ENCODE peak calls at places on chromosomes 13 and 19, in eight cellular contexts. One of them, this sample, is unnamed.
A peak's percentile ranks its signal among the peaks of the same experiment; 100 is the strongest.

GRCh38 chr19:39704181-39705044 is at the start of gene LGALS14:
- DNase-seq in HepG2: no peak
- DNase-seq in HCT116: no peak
- DNase-seq in GM23338: no peak
- DNase-seq in A549: no peak
- DNase-seq in K562: no peak
- DNase-seq in HL-60: no peak
- DNase-seq in SK-N-SH: no peak
- DNase-seq in this sample: no peak

GRCh38 chr13:102311433-102311796 is 90.4 kb downstream of the FGF14 start:
- DNase-seq in HepG2: no peak
- DNase-seq in HCT116: no peak
- DNase-seq in GM23338: no peak
- DNase-seq in A549: no peak
- DNase-seq in K562: no peak
- DNase-seq in HL-60: no peak
- DNase-seq in SK-N-SH: no peak
- DNase-seq in this sample: no peak

GRCh38 chr19:6754653-6755463 is 12.4 kb downstream of the SH2D3A start:
- DNase-seq in HepG2: no peak
- DNase-seq in HCT116: no peak
- DNase-seq in GM23338: no peak
- DNase-seq in A549: no peak
- DNase-seq in K562: no peak
- DNase-seq in HL-60: no peak
- DNase-seq in SK-N-SH: no peak
- DNase-seq in this sample: no peak

GRCh38 chr19:45730389-45731288 is at the start of gene FBXO46:
- DNase-seq in HepG2: peak; percentile 96
- DNase-seq in HCT116: peak; percentile 96
- DNase-seq in GM23338: peak; percentile 99
- DNase-seq in A549: peak; percentile 99
- DNase-seq in K562: peak; percentile 95
- DNase-seq in HL-60: peak; percentile 97
- DNase-seq in SK-N-SH: peak; percentile 97
- DNase-seq in this sample: peak; percentile 80

GRCh38 chr19:29467824-29468401 is 57.9 kb upstream of the VSTM2B start:
- DNase-seq in HepG2: peak; percentile 50
- DNase-seq in HCT116: peak; percentile 41
- DNase-seq in GM23338: peak; percentile 69
- DNase-seq in A549: peak; percentile 77
- DNase-seq in K562: no peak
- DNase-seq in HL-60: no peak
- DNase-seq in SK-N-SH: peak; percentile 37
- DNase-seq in this sample: no peak

GRCh38 chr13:27592865-27593264 is 27.5 kb downstream of the LNX2 start:
- DNase-seq in HepG2: no peak
- DNase-seq in HCT116: no peak
- DNase-seq in GM23338: no peak
- DNase-seq in A549: no peak
- DNase-seq in K562: no peak
- DNase-seq in HL-60: no peak
- DNase-seq in SK-N-SH: no peak
- DNase-seq in this sample: no peak

GRCh38 chr13:59459972-59460371 is 703.8 kb downstream of the DIAPH3 start:
- DNase-seq in HepG2: no peak
- DNase-seq in HCT116: no peak
- DNase-seq in GM23338: no peak
- DNase-seq in A549: no peak
- DNase-seq in K562: no peak
- DNase-seq in HL-60: no peak
- DNase-seq in SK-N-SH: no peak
- DNase-seq in this sample: no peak

GRCh38 chr19:57807541-57807940 is 7.2 kb downstream of the ZNF552 start:
- DNase-seq in HepG2: no peak
- DNase-seq in HCT116: no peak
- DNase-seq in GM23338: no peak
- DNase-seq in A549: no peak
- DNase-seq in K562: no peak
- DNase-seq in HL-60: no peak
- DNase-seq in SK-N-SH: no peak
- DNase-seq in this sample: no peak

GRCh38 chr19:30719189-30719990 is 347.2 kb downstream of the ZNF536 start:
- DNase-seq in HepG2: no peak
- DNase-seq in HCT116: no peak
- DNase-seq in GM23338: peak; percentile 68
- DNase-seq in A549: peak; percentile 33
- DNase-seq in K562: no peak
- DNase-seq in HL-60: no peak
- DNase-seq in SK-N-SH: peak; percentile 90
- DNase-seq in this sample: no peak

GRCh38 chr19:16444273-16444597 is 27.5 kb downstream of the EPS15L1 start:
- DNase-seq in HepG2: no peak
- DNase-seq in HCT116: no peak
- DNase-seq in GM23338: no peak
- DNase-seq in A549: no peak
- DNase-seq in K562: no peak
- DNase-seq in HL-60: no peak
- DNase-seq in SK-N-SH: no peak
- DNase-seq in this sample: no peak

GRCh38 chr13:60453490-60453889 is 56.5 kb downstream of the TDRD3 start:
- DNase-seq in HepG2: no peak
- DNase-seq in HCT116: no peak
- DNase-seq in GM23338: peak; percentile 50
- DNase-seq in A549: no peak
- DNase-seq in K562: no peak
- DNase-seq in HL-60: no peak
- DNase-seq in SK-N-SH: no peak
- DNase-seq in this sample: no peak

GRCh38 chr13:31264146-31264545 is 64.4 kb downstream of the B3GLCT start:
- DNase-seq in HepG2: no peak
- DNase-seq in HCT116: no peak
- DNase-seq in GM23338: no peak
- DNase-seq in A549: no peak
- DNase-seq in K562: no peak
- DNase-seq in HL-60: no peak
- DNase-seq in SK-N-SH: no peak
- DNase-seq in this sample: no peak

GRCh38 chr13:73230714-73231113 is 171.9 kb downstream of the KLF5 start:
- DNase-seq in HepG2: no peak
- DNase-seq in HCT116: no peak
- DNase-seq in GM23338: no peak
- DNase-seq in A549: no peak
- DNase-seq in K562: no peak
- DNase-seq in HL-60: no peak
- DNase-seq in SK-N-SH: no peak
- DNase-seq in this sample: no peak

GRCh38 chr19:56837492-56837891 is 3.0 kb downstream of the PEG3 start:
- DNase-seq in HepG2: peak; percentile 28
- DNase-seq in HCT116: no peak
- DNase-seq in GM23338: no peak
- DNase-seq in A549: no peak
- DNase-seq in K562: no peak
- DNase-seq in HL-60: peak; percentile 65
- DNase-seq in SK-N-SH: peak; percentile 68
- DNase-seq in this sample: no peak

GRCh38 chr19:27746691-27747380 is 1466.1 kb downstream of the UQCRFS1 start:
- DNase-seq in HepG2: no peak
- DNase-seq in HCT116: no peak
- DNase-seq in GM23338: peak; percentile 77
- DNase-seq in A549: peak; percentile 33
- DNase-seq in K562: peak; percentile 8
- DNase-seq in HL-60: no peak
- DNase-seq in SK-N-SH: peak; percentile 7
- DNase-seq in this sample: no peak

GRCh38 chr19:16899566-16900075 is 10.8 kb downstream of the F2RL3 start:
- DNase-seq in HepG2: peak; percentile 22
- DNase-seq in HCT116: peak; percentile 35
- DNase-seq in GM23338: peak; percentile 73
- DNase-seq in A549: peak; percentile 58
- DNase-seq in K562: peak; percentile 65
- DNase-seq in HL-60: peak; percentile 27
- DNase-seq in SK-N-SH: peak; percentile 53
- DNase-seq in this sample: peak; percentile 18

DNA sequence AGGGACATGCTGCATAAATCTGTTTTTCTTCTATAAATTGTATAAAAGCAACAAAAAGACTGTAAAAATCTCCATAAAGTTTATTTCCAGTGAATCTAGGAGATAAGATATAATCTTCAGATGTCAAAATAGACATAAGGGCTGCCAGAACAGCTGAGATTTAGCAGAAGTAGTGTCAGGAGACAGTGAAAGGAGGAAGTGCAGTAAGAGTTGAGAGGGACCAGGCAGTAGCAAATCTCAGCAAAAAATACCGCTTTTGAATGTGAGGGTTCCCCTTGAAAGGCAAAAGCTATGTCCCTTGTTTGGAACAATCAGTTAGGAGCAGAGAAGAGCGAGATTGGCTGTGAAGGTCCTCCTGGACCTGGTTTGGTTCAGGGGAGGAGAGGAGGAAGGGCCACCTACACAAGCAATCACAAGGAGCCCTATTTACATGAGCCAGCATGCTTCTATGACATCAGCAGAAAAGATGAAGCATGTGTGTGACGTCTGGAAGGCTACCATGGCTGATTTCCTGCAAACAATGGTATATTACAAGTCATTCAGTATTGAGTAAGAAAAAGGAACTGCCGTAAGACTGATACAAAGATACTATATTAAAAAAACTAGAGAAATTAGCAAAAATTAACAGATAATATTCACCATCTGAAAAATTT is 98.9 kb upstream of the SIAH3 start:
- DNase-seq in HepG2: no peak
- DNase-seq in HCT116: no peak
- DNase-seq in GM23338: no peak
- DNase-seq in A549: no peak
- DNase-seq in K562: no peak
- DNase-seq in HL-60: peak; percentile 6
- DNase-seq in SK-N-SH: no peak
- DNase-seq in this sample: no peak
- TF ChIP-seq REST in HepG2: no peak
- TF ChIP-seq REST in HCT116: no peak
- TF ChIP-seq REST in GM23338: no peak
- TF ChIP-seq REST in A549: no peak
- TF ChIP-seq REST in K562: no peak
- TF ChIP-seq REST in HL-60: no peak
- TF ChIP-seq REST in SK-N-SH: no peak
- TF ChIP-seq REST in this sample: no peak

GRCh38 chr19:50402544-50403301 is 16.0 kb upstream of the SPIB start:
- DNase-seq in HepG2: no peak
- DNase-seq in HCT116: no peak
- DNase-seq in GM23338: no peak
- DNase-seq in A549: no peak
- DNase-seq in K562: no peak
- DNase-seq in HL-60: no peak
- DNase-seq in SK-N-SH: peak; percentile 32
- DNase-seq in this sample: no peak
- TF ChIP-seq REST in HepG2: no peak
- TF ChIP-seq REST in HCT116: no peak
- TF ChIP-seq REST in GM23338: no peak
- TF ChIP-seq REST in A549: no peak
- TF ChIP-seq REST in K562: no peak
- TF ChIP-seq REST in HL-60: no peak
- TF ChIP-seq REST in SK-N-SH: no peak
- TF ChIP-seq REST in this sample: no peak

GRCh38 chr19:43435775-43436174 is 21.1 kb downstream of the TEX101 start:
- DNase-seq in HepG2: no peak
- DNase-seq in HCT116: no peak
- DNase-seq in GM23338: no peak
- DNase-seq in A549: no peak
- DNase-seq in K562: no peak
- DNase-seq in HL-60: no peak
- DNase-seq in SK-N-SH: no peak
- DNase-seq in this sample: no peak

GRCh38 chr19:43439183-43440063 is 24.7 kb downstream of the TEX101 start:
- DNase-seq in HepG2: peak; percentile 18
- DNase-seq in HCT116: peak; percentile 38
- DNase-seq in GM23338: no peak
- DNase-seq in A549: peak; percentile 91
- DNase-seq in K562: no peak
- DNase-seq in HL-60: no peak
- DNase-seq in SK-N-SH: no peak
- DNase-seq in this sample: no peak

GRCh38 chr19:43441736-43442135 is 23.7 kb downstream of the LYPD3 start:
- DNase-seq in HepG2: no peak
- DNase-seq in HCT116: no peak
- DNase-seq in GM23338: no peak
- DNase-seq in A549: no peak
- DNase-seq in K562: no peak
- DNase-seq in HL-60: no peak
- DNase-seq in SK-N-SH: no peak
- DNase-seq in this sample: no peak

GRCh38 chr19:43437712-43438111 is 23.0 kb downstream of the TEX101 start:
- DNase-seq in HepG2: no peak
- DNase-seq in HCT116: no peak
- DNase-seq in GM23338: no peak
- DNase-seq in A549: no peak
- DNase-seq in K562: no peak
- DNase-seq in HL-60: no peak
- DNase-seq in SK-N-SH: no peak
- DNase-seq in this sample: no peak

DNA sequence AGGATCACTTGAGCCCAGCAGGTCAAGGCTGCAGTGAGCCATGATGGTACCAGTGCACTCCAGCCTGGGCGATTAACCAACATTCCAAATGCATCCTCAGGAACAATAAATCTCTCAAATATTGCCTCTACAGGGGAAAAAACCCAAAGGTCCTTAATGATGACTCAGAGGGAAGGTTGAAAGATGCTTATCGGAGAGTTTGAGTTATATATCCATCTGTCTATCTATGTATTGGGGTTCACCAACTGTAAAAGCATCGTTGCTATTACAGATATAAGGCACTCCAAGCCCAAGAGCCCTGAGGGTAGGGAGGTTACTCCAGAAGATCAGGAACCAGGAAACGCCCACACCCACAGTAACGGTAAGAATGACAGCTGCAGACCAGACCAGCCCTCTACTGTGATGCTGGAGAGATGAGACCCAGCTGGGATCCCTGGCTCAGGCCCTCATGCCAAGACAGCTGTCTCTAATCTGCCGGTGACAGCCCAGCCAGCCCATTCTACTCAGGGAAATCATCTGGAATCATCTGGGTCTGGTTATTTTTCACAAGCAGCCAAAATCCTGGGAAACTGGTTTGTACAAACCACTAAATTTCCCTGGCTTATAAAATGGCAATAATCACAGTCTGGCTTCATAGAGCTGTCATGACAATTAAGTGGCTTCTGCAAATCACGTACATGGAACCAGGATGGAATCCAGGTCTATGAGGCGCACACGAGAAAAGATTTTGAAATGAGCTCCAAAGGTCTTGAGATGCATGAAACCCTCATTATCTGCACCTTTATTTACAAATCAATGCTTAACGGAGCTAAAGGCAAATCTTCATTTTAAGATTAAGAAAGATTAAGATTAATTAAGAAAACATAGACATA is 23.8 kb downstream of the TEX101 start:
- DNase-seq in HepG2: no peak
- DNase-seq in HCT116: no peak
- DNase-seq in GM23338: no peak
- DNase-seq in A549: peak; percentile 59
- DNase-seq in K562: no peak
- DNase-seq in HL-60: no peak
- DNase-seq in SK-N-SH: peak; percentile 80
- DNase-seq in this sample: no peak
- TF ChIP-seq REST in HepG2: no peak
- TF ChIP-seq REST in HCT116: no peak
- TF ChIP-seq REST in GM23338: no peak
- TF ChIP-seq REST in A549: no peak
- TF ChIP-seq REST in K562: no peak
- TF ChIP-seq REST in HL-60: no peak
- TF ChIP-seq REST in SK-N-SH: no peak
- TF ChIP-seq REST in this sample: no peak

GRCh38 chr19:48752511-48753365 is at the start of gene FUT1:
- DNase-seq in HepG2: no peak
- DNase-seq in HCT116: peak; percentile 89
- DNase-seq in GM23338: peak; percentile 98
- DNase-seq in A549: no peak
- DNase-seq in K562: peak; percentile 61
- DNase-seq in HL-60: no peak
- DNase-seq in SK-N-SH: peak; percentile 82
- DNase-seq in this sample: no peak
- TF ChIP-seq REST in HepG2: no peak
- TF ChIP-seq REST in HCT116: no peak
- TF ChIP-seq REST in GM23338: peak; percentile 12
- TF ChIP-seq REST in A549: no peak
- TF ChIP-seq REST in K562: no peak
- TF ChIP-seq REST in HL-60: no peak
- TF ChIP-seq REST in SK-N-SH: no peak
- TF ChIP-seq REST in this sample: no peak